ENCODE peak calls at places on chromosome 4, in five cellular contexts. V is heart left ventricle, P is cardiac fibroblast, S is bronchial epithelial cell, L is kidney epithelial cell. X is an unnamed sample.

GRCh38 chr4:186566068-186566467 is 10.7 kb upstream of the MTNR1A start:
- DNase-seq in V (no peak), P (no peak), S (peak; percentile 20), L (no peak), X (no peak)

GRCh38 chr4:157389751-157390150 is 169.2 kb downstream of the GRIA2 start:
- DNase-seq in V (no peak), P (no peak), S (no peak), L (no peak), X (peak; percentile 0)

GRCh38 chr4:2417196-2417764 is 1.2 kb downstream of the ZFYVE28 start:
- DNase-seq in V (no peak), P (no peak), S (no peak), L (no peak), X (no peak)

GRCh38 chr4:123853651-123854050 is 457.1 kb downstream of the SPRY1 start:
- DNase-seq in V (no peak), P (no peak), S (no peak), L (no peak), X (no peak)

GRCh38 chr4:38466401-38466800 is 197.6 kb upstream of the KLF3 start:
- DNase-seq in V (no peak), P (no peak), S (no peak), L (no peak), X (no peak)

GRCh38 chr4:116724249-116724648 is 361.1 kb downstream of the TRAM1L1 start:
- DNase-seq in V (no peak), P (no peak), S (no peak), L (no peak), X (no peak)

GRCh38 chr4:89347363-89347762 is 39.8 kb upstream of the GPRIN3 start:
- DNase-seq in V (no peak), P (no peak), S (no peak), L (no peak), X (no peak)

GRCh38 chr4:102616661-102617060 is 115.5 kb downstream of the NFKB1 start:
- DNase-seq in V (no peak), P (no peak), S (no peak), L (no peak), X (no peak)

GRCh38 chr4:879730-880079 is 52.4 kb downstream of the GAK start:
- DNase-seq in V (no peak), P (no peak), S (no peak), L (no peak), X (no peak)

GRCh38 chr4:88870428-88870827 is 172.8 kb upstream of the NAP1L5 start:
- DNase-seq in V (no peak), P (no peak), S (no peak), L (no peak), X (no peak)

GRCh38 chr4:906311-907102 is 25.6 kb downstream of the GAK start:
- DNase-seq in V (no peak), P (no peak), S (no peak), L (no peak), X (no peak)

GRCh38 chr4:54942735-54943134 is 182.7 kb downstream of the KDR start:
- DNase-seq in V (no peak), P (peak; percentile 40), S (no peak), L (no peak), X (no peak)

GRCh38 chr4:187393546-187394344 is 601.8 kb upstream of the ZFP42 start:
- DNase-seq in V (no peak), P (no peak), S (no peak), L (no peak), X (peak; percentile 41)

GRCh38 chr4:20395160-20395773 is 143.6 kb downstream of the SLIT2 start:
- DNase-seq in V (no peak), P (peak; percentile 62), S (peak; percentile 62), L (no peak), X (peak; percentile 32)

GRCh38 chr4:184440593-184441358 is 33.6 kb downstream of the IRF2 start:
- DNase-seq in V (no peak), P (no peak), S (no peak), L (no peak), X (no peak)

GRCh38 chr4:143616771-143617170 is 83.7 kb downstream of the FREM3 start:
- DNase-seq in V (no peak), P (peak; percentile 67), S (peak; percentile 32), L (peak; percentile 41), X (peak; percentile 7)

GRCh38 chr4:15668566-15669435 is 12.8 kb upstream of the FAM200B start:
- DNase-seq in V (no peak), P (no peak), S (no peak), L (no peak), X (no peak)

GRCh38 chr4:158769175-158769831 is 477 bp downstream of the FNIP2 start:
- DNase-seq in V (peak; percentile 45), P (peak; percentile 65), S (peak; percentile 45), L (no peak), X (peak; percentile 16)

GRCh38 chr4:11427201-11427996 is 1.3 kb downstream of the HS3ST1 start:
- DNase-seq in V (no peak), P (no peak), S (no peak), L (no peak), X (no peak)

GRCh38 chr4:7307391-7308099 is 115.2 kb downstream of the SORCS2 start:
- DNase-seq in V (peak; percentile 33), P (no peak), S (no peak), L (no peak), X (no peak)

DNA sequence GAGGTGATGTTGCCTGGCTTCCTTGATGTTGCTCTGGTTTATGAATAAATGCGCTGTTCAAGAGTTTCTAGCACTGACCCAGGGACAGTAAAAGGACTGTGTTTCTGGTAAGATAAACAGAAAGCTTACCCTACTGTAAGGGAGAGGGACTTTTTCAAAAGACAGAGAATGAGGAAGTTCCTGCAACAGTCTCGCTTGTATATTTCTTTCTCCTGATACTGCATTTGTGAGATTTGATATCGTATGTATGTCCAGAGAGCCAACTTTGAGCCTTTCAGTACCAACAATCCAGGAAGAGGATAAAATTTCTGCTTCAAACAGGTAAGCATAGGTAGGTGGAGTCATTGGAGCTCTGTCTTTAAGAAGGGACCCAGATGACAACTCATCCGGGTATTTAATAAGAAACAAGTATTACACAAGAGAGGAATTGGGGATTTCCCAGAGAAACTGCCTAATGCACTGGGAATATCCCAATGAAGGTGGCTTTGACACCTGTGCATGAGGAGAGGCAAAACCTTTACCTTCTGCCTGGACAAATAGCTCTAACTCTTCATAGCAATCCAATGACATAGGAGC is 771 bp downstream of the DAPP1 start:
- DNase-seq in V (no peak), P (no peak), S (peak; percentile 90), L (no peak), X (no peak)
- H3K4me3 ChIP-seq in V (peak overlapping the region; percentile 41), P (no peak overlapping the region), S (peak overlapping the region; percentile 61), L (no peak overlapping the region), X (no peak overlapping the region)

GRCh38 chr4:85222561-85222960 is 252.4 kb upstream of the ARHGAP24 start:
- DNase-seq in V (no peak), P (no peak), S (peak; percentile 51), L (no peak), X (no peak)

GRCh38 chr4:85221606-85222005 is 253.3 kb upstream of the ARHGAP24 start:
- DNase-seq in V (no peak), P (no peak), S (peak; percentile 66), L (no peak), X (no peak)
- H3K4me3 ChIP-seq in V (no peak overlapping the region), P (no peak overlapping the region), S (no peak overlapping the region), L (no peak overlapping the region), X (no peak overlapping the region)

DNA sequence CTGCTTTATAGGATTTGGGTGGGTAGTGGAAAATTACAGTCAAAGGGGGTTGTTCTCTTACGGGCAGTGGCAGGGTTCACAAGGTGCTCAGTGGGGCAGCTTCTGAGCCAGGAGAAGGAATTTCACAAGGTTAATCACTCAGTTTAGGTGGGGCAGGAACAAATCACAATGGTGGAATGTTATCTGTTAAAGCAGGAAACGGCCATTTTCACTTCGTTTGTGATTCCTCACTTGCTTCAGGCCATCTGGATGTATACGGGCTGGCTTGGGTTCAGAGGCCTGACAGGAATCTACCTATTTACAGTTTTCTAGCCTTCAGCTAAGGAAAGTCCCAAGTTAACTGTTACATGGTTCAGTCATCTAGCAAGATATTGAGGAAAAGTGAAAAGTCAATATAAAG is 1003.5 kb downstream of the STPG2 start:
- DNase-seq in V (no peak), P (no peak), S (peak; percentile 7), L (no peak), X (no peak)
- H3K4me3 ChIP-seq in V (no peak overlapping the region), P (no peak overlapping the region), S (no peak overlapping the region), L (no peak overlapping the region), X (no peak overlapping the region)

DNA sequence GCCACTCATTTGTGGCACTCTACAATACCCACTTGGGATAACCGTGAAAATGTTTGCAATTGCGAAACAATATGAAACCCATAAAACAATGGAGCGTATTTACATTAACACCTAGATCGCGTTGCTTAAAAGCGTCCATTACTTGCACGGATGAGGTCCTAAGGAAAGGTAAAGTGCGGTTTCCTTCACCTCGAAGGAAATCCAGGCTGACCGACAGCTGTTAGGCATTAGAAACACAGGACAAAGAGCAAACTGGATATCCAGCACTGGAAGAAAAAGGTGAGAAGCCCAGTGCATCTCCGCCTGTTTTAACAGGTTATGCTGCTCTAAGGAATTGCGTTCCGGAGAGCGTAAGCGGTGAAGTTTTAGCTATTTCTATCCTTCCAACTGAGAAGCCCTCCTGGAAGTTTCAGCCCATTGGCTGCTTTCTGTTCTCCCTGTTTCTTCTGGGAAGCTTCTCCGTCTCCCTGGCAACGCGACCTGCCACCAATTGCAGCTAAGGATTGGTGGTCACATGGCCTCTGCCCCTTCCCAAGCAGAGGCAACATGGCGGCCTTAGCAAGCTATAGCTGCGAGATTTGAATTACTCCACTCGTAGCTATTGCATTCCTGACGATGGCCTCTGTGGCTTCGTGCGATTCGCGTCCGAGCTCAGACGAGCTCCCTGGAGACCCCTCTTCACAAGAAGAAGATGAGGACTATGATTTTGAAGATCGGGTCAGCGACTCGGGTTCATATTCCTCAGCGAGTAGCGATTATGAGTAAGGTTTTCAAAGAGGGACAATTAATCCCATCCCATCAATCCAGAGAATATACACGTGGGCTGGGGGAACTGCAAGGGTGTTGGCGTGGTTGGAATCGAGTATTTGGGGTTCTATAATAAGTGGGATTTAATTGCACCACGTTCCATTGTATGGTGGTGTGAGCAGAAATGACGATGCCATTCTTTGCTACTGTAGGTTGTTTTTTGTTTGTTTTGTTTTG is at the start of gene INTU:
- DNase-seq in V (peak; percentile 94), P (peak; percentile 98), S (peak; percentile 96), L (peak; percentile 97), X (peak; percentile 96)
- H3K4me3 ChIP-seq in V (peak within 1 kb of the TSS; percentile 72), P (peak within 1 kb of the TSS; percentile 68), S (peak within 1 kb of the TSS; percentile 61), L (peak within 1 kb of the TSS; percentile 59), X (peak within 1 kb of the TSS; percentile 86)

GRCh38 chr4:146450524-146450923 is 71.2 kb downstream of the SLC10A7 start:
- DNase-seq in V (no peak), P (peak; percentile 26), S (no peak), L (no peak), X (peak; percentile 43)
- H3K4me3 ChIP-seq in V (peak overlapping the region; percentile 9), P (no peak overlapping the region), S (no peak overlapping the region), L (no peak overlapping the region), X (peak overlapping the region; percentile 10)

GRCh38 chr4:82562553-82562854 is 716 bp upstream of the TMEM150C start:
- DNase-seq in V (no peak), P (no peak), S (no peak), L (no peak), X (no peak)
- H3K4me3 ChIP-seq in V (peak overlapping the region; percentile 68), P (no peak overlapping the region), S (no peak overlapping the region), L (no peak overlapping the region), X (no peak overlapping the region)

DNA sequence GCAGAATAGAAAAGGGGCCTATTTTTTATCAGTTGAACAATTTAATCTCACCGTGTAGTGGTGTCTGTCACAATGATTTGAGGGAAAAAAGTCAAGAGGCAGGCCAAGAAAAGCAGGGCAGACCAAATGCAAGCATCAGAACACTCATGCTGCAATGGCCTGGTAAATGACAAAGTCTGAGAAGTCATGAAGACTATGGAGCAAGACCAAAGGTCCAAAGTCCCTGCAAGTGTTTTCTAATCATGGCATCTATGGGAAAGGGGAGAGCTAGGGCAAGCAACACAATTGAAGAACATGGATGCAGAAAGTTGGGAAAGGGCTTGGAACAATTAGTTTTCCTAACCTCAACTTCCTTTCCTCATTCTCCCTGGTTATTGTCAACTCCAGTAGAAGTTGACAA is 147.7 kb upstream of the TLL1 start:
- DNase-seq in V (no peak), P (no peak), S (no peak), L (no peak), X (no peak)
- H3K4me3 ChIP-seq in V (no peak overlapping the region), P (no peak overlapping the region), S (no peak overlapping the region), L (no peak overlapping the region), X (no peak overlapping the region)